ENCODE peak calls at places on chromosome 12, in seven cellular contexts. V, F, I, U, S, Y and X are unnamed samples.

GRCh38 chr12:115468087-115468510 is 784.1 kb upstream of the TBX3 start:
- DNase-seq in V (no peak), F (peak), I (no peak), U (no peak), S (no peak), Y (no peak), X (no peak)

GRCh38 chr12:132560421-132560830 is 50.0 kb downstream of the LRCOL1 start:
- DNase-seq in V (no peak), F (no peak), I (no peak), U (no peak), S (peak), Y (peak), X (no peak)

GRCh38 chr12:27940756-27941402 is 31.7 kb downstream of the PTHLH start:
- DNase-seq in V (no peak), F (peak), I (peak), U (peak), S (peak), Y (peak), X (peak)

GRCh38 chr12:13570005-13570694 is 373.6 kb downstream of the EMP1 start:
- DNase-seq in V (no peak), F (no peak), I (no peak), U (no peak), S (no peak), Y (no peak), X (no peak)

GRCh38 chr12:130953783-130954543 is at the start of gene ADGRD1:
- DNase-seq in V (no peak), F (peak), I (no peak), U (peak), S (no peak), Y (no peak), X (peak)

GRCh38 chr12:64169999-64170398 is 52.1 kb downstream of the KICS2 start:
- DNase-seq in V (no peak), F (no peak), I (no peak), U (no peak), S (no peak), Y (no peak), X (no peak)

GRCh38 chr12:25254271-25254880 is 3.6 kb upstream of the KRAS start:
- DNase-seq in V (no peak), F (no peak), I (no peak), U (no peak), S (no peak), Y (no peak), X (no peak)

GRCh38 chr12:21502164-21502496 is 541 bp downstream of the GOLT1B start:
- DNase-seq in V (no peak), F (peak), I (no peak), U (no peak), S (no peak), Y (peak), X (no peak)

GRCh38 chr12:95201056-95201670 is 16.1 kb downstream of the FGD6 start:
- DNase-seq in V (no peak), F (no peak), I (no peak), U (no peak), S (no peak), Y (no peak), X (no peak)

GRCh38 chr12:24222968-24223367 is 273.5 kb upstream of the SOX5 start:
- DNase-seq in V (no peak), F (peak), I (no peak), U (no peak), S (no peak), Y (no peak), X (no peak)

GRCh38 chr12:108975024-108975593 is 45.8 kb downstream of the SVOP start:
- DNase-seq in V (no peak), F (no peak), I (no peak), U (no peak), S (no peak), Y (no peak), X (no peak)

GRCh38 chr12:23098110-23099049 is 473.4 kb downstream of the ETNK1 start:
- DNase-seq in V (no peak), F (peak), I (no peak), U (no peak), S (peak), Y (no peak), X (no peak)

GRCh38 chr12:109899783-109900751 is at the start of gene TCHP:
- DNase-seq in V (peak), F (peak), I (peak), U (peak), S (peak), Y (peak), X (peak)

GRCh38 chr12:608921-609320 is 54.3 kb downstream of the NINJ2 start:
- DNase-seq in V (no peak), F (no peak), I (no peak), U (no peak), S (no peak), Y (no peak), X (no peak)

GRCh38 chr12:53051058-53051880 is 1.4 kb downstream of the TNS2 start:
- DNase-seq in V (peak), F (peak), I (no peak), U (peak), S (no peak), Y (no peak), X (peak)

GRCh38 chr12:108565976-108566375 is 3.6 kb downstream of the ISCU start:
- DNase-seq in V (no peak), F (peak), I (peak), U (peak), S (peak), Y (peak), X (peak)

GRCh38 chr12:83954071-83954789 is 958.4 kb downstream of the SLC6A15 start:
- DNase-seq in V (no peak), F (no peak), I (no peak), U (no peak), S (no peak), Y (no peak), X (no peak)

GRCh38 chr12:95766356-95767019 is 24.1 kb downstream of the NTN4 start:
- DNase-seq in V (no peak), F (no peak), I (no peak), U (no peak), S (no peak), Y (no peak), X (no peak)

GRCh38 chr12:101474711-101475386 is at the start of gene SPIC:
- DNase-seq in V (no peak), F (no peak), I (no peak), U (no peak), S (no peak), Y (no peak), X (no peak)

GRCh38 chr12:57008113-57008687 is 1.9 kb upstream of the ZBTB39 start:
- DNase-seq in V (no peak), F (peak), I (no peak), U (no peak), S (peak), Y (peak), X (no peak)

GRCh38 chr12:129552996-129553750 is 350.7 kb downstream of the TMEM132D start:
- DNase-seq in V (no peak), F (no peak), I (no peak), U (no peak), S (no peak), Y (no peak), X (no peak)

GRCh38 chr12:90216815-90217214 is 508.2 kb upstream of the ATP2B1 start:
- DNase-seq in V (no peak), F (no peak), I (no peak), U (no peak), S (no peak), Y (no peak), X (no peak)

GRCh38 chr12:76666272-76666845 is 97.6 kb upstream of the ZDHHC17 start:
- DNase-seq in V (no peak), F (no peak), I (no peak), U (no peak), S (no peak), Y (no peak), X (no peak)

GRCh38 chr12:42039146-42039545 is 105.5 kb downstream of the GXYLT1 start:
- DNase-seq in V (no peak), F (peak), I (no peak), U (no peak), S (no peak), Y (no peak), X (no peak)

GRCh38 chr12:47820631-47821345 is 1.1 kb upstream of the HDAC7 start:
- DNase-seq in V (peak), F (peak), I (no peak), U (peak), S (peak), Y (no peak), X (peak)

GRCh38 chr12:47349770-47350408 is 270.1 kb upstream of the AMIGO2 start:
- DNase-seq in V (no peak), F (no peak), I (no peak), U (no peak), S (no peak), Y (no peak), X (no peak)

GRCh38 chr12:32369202-32369601 is 30.2 kb upstream of the FGD4 start:
- DNase-seq in V (no peak), F (no peak), I (no peak), U (no peak), S (no peak), Y (no peak), X (no peak)

GRCh38 chr12:89238593-89238992 is 113.7 kb downstream of the DUSP6 start:
- DNase-seq in V (no peak), F (no peak), I (no peak), U (peak), S (no peak), Y (no peak), X (peak)

GRCh38 chr12:12194206-12194605 is 72.6 kb downstream of the LRP6 start:
- DNase-seq in V (no peak), F (peak), I (no peak), U (no peak), S (no peak), Y (no peak), X (no peak)

GRCh38 chr12:82757059-82757458 is 70.4 kb downstream of the TMTC2 start:
- DNase-seq in V (no peak), F (no peak), I (no peak), U (no peak), S (no peak), Y (no peak), X (no peak)

GRCh38 chr12:82756303-82756702 is 69.6 kb downstream of the TMTC2 start:
- DNase-seq in V (no peak), F (no peak), I (no peak), U (no peak), S (no peak), Y (no peak), X (no peak)

GRCh38 chr12:82757611-82758010 is 70.9 kb downstream of the TMTC2 start:
- DNase-seq in V (no peak), F (no peak), I (no peak), U (no peak), S (no peak), Y (no peak), X (no peak)

GRCh38 chr12:82760423-82760822 is 73.7 kb downstream of the TMTC2 start:
- DNase-seq in V (no peak), F (no peak), I (no peak), U (no peak), S (no peak), Y (no peak), X (no peak)

GRCh38 chr12:82758743-82759142 is 72.0 kb downstream of the TMTC2 start:
- DNase-seq in V (no peak), F (no peak), I (no peak), U (no peak), S (peak), Y (no peak), X (no peak)
- TF ChIP-seq CTCF in V (no peak), F (no peak), I (no peak), U (no peak), S (peak), Y (no peak), X (no peak)

GRCh38 chr12:65845751-65846537 is 21.7 kb downstream of the HMGA2 start:
- DNase-seq in V (no peak), F (no peak), I (no peak), U (no peak), S (no peak), Y (no peak), X (no peak)

GRCh38 chr12:65838330-65838976 is 14.2 kb downstream of the HMGA2 start:
- DNase-seq in V (no peak), F (no peak), I (no peak), U (no peak), S (no peak), Y (no peak), X (no peak)

GRCh38 chr12:65839027-65839426 is 14.7 kb downstream of the HMGA2 start:
- DNase-seq in V (no peak), F (no peak), I (no peak), U (no peak), S (no peak), Y (no peak), X (no peak)

GRCh38 chr12:65836419-65837197 is 12.3 kb downstream of the HMGA2 start:
- DNase-seq in V (no peak), F (no peak), I (no peak), U (no peak), S (no peak), Y (no peak), X (no peak)

DNA sequence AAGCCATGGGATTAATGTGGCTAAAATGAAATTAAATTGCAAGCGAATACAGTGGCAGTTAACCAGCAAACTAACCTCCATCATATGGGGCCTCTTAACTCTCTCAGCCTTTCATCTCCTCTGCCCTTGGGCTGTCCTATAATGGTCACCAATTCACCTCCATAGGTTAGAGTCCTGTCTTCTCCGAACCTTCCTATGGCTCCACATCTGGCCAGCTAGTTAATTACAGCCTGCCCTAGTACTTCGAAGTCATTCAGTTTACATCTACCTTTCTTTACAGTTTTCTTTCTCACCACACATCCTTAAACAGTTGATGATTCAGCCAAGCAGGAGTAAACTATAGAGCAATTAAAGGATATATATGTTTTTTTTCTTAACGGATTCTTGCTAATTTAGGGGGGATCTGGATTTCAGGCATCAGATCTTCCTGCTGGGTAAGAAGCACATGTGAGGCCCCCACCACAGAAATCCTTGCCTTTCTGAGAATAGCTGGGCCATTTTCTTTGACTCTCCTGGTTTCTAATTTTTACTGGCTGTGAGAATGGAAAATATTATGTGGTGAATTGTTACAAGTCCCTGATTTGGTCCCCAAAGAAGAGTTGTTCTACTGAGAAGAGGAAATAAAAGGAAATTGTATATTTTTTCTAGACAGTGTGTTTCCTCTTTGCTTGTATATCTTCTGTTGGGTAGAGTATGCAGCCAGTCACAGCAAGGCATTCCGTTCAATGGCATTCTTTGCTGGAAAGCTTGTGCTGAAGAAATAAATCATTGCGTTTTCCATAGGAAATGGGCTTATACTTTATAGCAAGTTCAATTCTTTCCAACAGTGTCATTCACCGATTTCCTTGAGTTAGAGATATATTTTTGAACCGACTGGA is 16.7 kb downstream of the HMGA2 start:
- DNase-seq in V (no peak), F (no peak), I (no peak), U (no peak), S (no peak), Y (no peak), X (no peak)
- H3K27ac ChIP-seq in V (no peak), F (peak), I (no peak), U (no peak), S (peak), Y (no peak), X (no peak)

DNA sequence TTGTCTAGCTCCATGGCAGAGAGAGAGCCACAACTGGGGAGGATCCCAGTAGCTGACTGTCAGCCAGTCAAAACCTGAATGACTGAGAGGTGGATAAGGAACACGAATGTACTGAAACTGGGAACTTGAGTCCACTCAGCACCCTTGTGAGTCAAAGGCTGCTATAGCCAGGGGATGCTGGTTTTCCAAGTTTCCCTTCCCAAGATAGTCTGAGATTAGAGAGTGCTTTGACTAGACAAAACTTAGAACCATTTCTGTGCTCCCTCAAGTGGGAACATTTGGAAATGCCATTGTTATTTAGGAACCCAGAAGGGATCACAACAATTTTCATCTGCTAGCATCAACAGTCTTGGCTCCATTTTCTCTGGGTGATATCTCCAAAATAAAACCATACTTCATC is 4.0 kb downstream of the PRKAG1 start:
- DNase-seq in V (no peak), F (peak), I (no peak), U (no peak), S (no peak), Y (no peak), X (no peak)
- TF ChIP-seq CTCF in V (no peak), F (peak), I (no peak), U (no peak), S (peak), Y (no peak), X (no peak)

GRCh38 chr12:121628536-121628935 is 2.2 kb downstream of the ORAI1 start:
- DNase-seq in V (no peak), F (no peak), I (no peak), U (no peak), S (peak), Y (peak), X (no peak)
- H3K27ac ChIP-seq in V (no peak), F (no peak), I (peak), U (no peak), S (no peak), Y (peak), X (no peak)

GRCh38 chr12:6083606-6084005 is 40.9 kb downstream of the VWF start:
- DNase-seq in V (no peak), F (no peak), I (no peak), U (no peak), S (no peak), Y (no peak), X (no peak)

GRCh38 chr12:6082613-6083012 is 41.9 kb downstream of the VWF start:
- DNase-seq in V (no peak), F (peak), I (no peak), U (no peak), S (no peak), Y (no peak), X (no peak)

GRCh38 chr12:6084969-6085450 is 39.5 kb downstream of the VWF start:
- DNase-seq in V (no peak), F (no peak), I (no peak), U (no peak), S (no peak), Y (no peak), X (no peak)

GRCh38 chr12:6085841-6086240 is 38.6 kb downstream of the VWF start:
- DNase-seq in V (no peak), F (no peak), I (no peak), U (no peak), S (no peak), Y (no peak), X (no peak)

GRCh38 chr12:6084261-6084968 is 40.1 kb downstream of the VWF start:
- DNase-seq in V (no peak), F (peak), I (no peak), U (no peak), S (peak), Y (no peak), X (no peak)
- TF ChIP-seq CTCF in V (no peak), F (no peak), I (no peak), U (no peak), S (no peak), Y (no peak), X (no peak)

DNA sequence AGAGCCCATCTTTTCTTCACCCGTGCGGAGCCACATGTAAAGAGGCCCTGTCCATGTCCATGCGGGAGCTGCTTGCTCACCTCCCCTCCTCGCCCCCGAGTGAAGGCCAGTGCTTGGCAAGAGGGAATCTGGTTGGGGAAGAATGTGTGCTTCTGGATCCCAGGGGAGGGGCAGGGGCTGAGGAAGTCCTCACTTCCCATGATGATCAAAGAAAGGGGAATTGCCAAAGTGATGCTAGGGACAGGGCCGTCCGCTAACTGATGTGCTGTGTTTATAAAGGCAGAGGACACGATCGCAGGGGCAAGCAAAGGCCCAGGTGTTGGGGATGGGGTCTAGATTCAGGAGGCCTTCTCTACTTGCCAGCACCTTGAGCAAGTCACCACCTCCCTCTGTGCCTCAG is 137.4 kb upstream of the PRMT8 start:
- DNase-seq in V (no peak), F (no peak), I (no peak), U (no peak), S (no peak), Y (no peak), X (no peak)
- H3K27ac ChIP-seq in V (no peak), F (no peak), I (no peak), U (no peak), S (no peak), Y (no peak), X (no peak)